ENCODE peak calls at places on chromosome 16, in five cellular contexts. One of them, this sample, is unnamed.
A peak's percentile ranks its signal among the peaks of the same experiment; 100 is the strongest.

GRCh38 chr16:88383401-88384221 is 852 bp downstream of the ZNF469 start:
- DNase-seq in tibial nerve: no peak
- DNase-seq in HEK293T: peak; percentile 47
- DNase-seq in MM.1S: no peak
- DNase-seq in activated CD4-positive, CD25-positive, alpha-beta regulatory T cell: no peak
- DNase-seq in this sample: peak; percentile 24

GRCh38 chr16:50961944-50962343 is 189.1 kb downstream of the SALL1 start:
- DNase-seq in MM.1S: no peak
- DNase-seq in activated CD4-positive, CD25-positive, alpha-beta regulatory T cell: no peak
- DNase-seq in tibial nerve: no peak
- DNase-seq in HEK293T: no peak
- DNase-seq in this sample: no peak

GRCh38 chr16:23296994-23297393 is 5.1 kb upstream of the SCNN1B start:
- DNase-seq in tibial nerve: no peak
- DNase-seq in HEK293T: peak; percentile 55
- DNase-seq in activated CD4-positive, CD25-positive, alpha-beta regulatory T cell: no peak
- DNase-seq in MM.1S: peak; percentile 62
- DNase-seq in this sample: peak; percentile 10

GRCh38 chr16:84599528-84600202 is 18.2 kb downstream of the COTL1 start:
- DNase-seq in tibial nerve: peak; percentile 56
- DNase-seq in HEK293T: no peak
- DNase-seq in MM.1S: no peak
- DNase-seq in activated CD4-positive, CD25-positive, alpha-beta regulatory T cell: no peak
- DNase-seq in this sample: no peak

GRCh38 chr16:65745-66144 is 6.7 kb downstream of the RHBDF1 start:
- DNase-seq in HEK293T: peak; percentile 85
- DNase-seq in MM.1S: peak; percentile 77
- DNase-seq in activated CD4-positive, CD25-positive, alpha-beta regulatory T cell: peak; percentile 67
- DNase-seq in tibial nerve: peak; percentile 91
- DNase-seq in this sample: peak; percentile 84

GRCh38 chr16:86101135-86101911 is 202.4 kb downstream of the IRF8 start:
- DNase-seq in activated CD4-positive, CD25-positive, alpha-beta regulatory T cell: no peak
- DNase-seq in tibial nerve: no peak
- DNase-seq in MM.1S: no peak
- DNase-seq in HEK293T: no peak
- DNase-seq in this sample: no peak

GRCh38 chr16:15699819-15700218 is 49.8 kb downstream of the NDE1 start:
- DNase-seq in MM.1S: no peak
- DNase-seq in tibial nerve: no peak
- DNase-seq in HEK293T: no peak
- DNase-seq in activated CD4-positive, CD25-positive, alpha-beta regulatory T cell: no peak
- DNase-seq in this sample: no peak

GRCh38 chr16:20851601-20852000 is 45.3 kb downstream of the REXO5 start:
- DNase-seq in MM.1S: no peak
- DNase-seq in tibial nerve: peak; percentile 82
- DNase-seq in HEK293T: no peak
- DNase-seq in activated CD4-positive, CD25-positive, alpha-beta regulatory T cell: no peak
- DNase-seq in this sample: no peak

GRCh38 chr16:25707982-25708583 is 16.3 kb downstream of the HS3ST4 start:
- DNase-seq in HEK293T: peak; percentile 21
- DNase-seq in activated CD4-positive, CD25-positive, alpha-beta regulatory T cell: no peak
- DNase-seq in MM.1S: peak; percentile 56
- DNase-seq in tibial nerve: no peak
- DNase-seq in this sample: peak; percentile 36

GRCh38 chr16:75011634-75012307 is 12.9 kb downstream of the ZNRF1 start:
- DNase-seq in MM.1S: no peak
- DNase-seq in activated CD4-positive, CD25-positive, alpha-beta regulatory T cell: no peak
- DNase-seq in tibial nerve: peak; percentile 40
- DNase-seq in HEK293T: no peak
- DNase-seq in this sample: peak; percentile 81

GRCh38 chr16:28473714-28474265 is 1.7 kb upstream of the NPIPB7 start:
- DNase-seq in activated CD4-positive, CD25-positive, alpha-beta regulatory T cell: no peak
- DNase-seq in HEK293T: no peak
- DNase-seq in MM.1S: no peak
- DNase-seq in tibial nerve: no peak
- DNase-seq in this sample: no peak

GRCh38 chr16:11363927-11364258 is 18.6 kb downstream of the RMI2 start:
- DNase-seq in MM.1S: no peak
- DNase-seq in HEK293T: no peak
- DNase-seq in tibial nerve: no peak
- DNase-seq in activated CD4-positive, CD25-positive, alpha-beta regulatory T cell: no peak
- DNase-seq in this sample: no peak

GRCh38 chr16:5041604-5042133 is 7.9 kb upstream of the NAGPA start:
- DNase-seq in HEK293T: no peak
- DNase-seq in tibial nerve: no peak
- DNase-seq in MM.1S: peak; percentile 90
- DNase-seq in activated CD4-positive, CD25-positive, alpha-beta regulatory T cell: no peak
- DNase-seq in this sample: no peak

GRCh38 chr16:56625943-56626654 is 518 bp downstream of the MT1E start:
- DNase-seq in activated CD4-positive, CD25-positive, alpha-beta regulatory T cell: no peak
- DNase-seq in HEK293T: no peak
- DNase-seq in MM.1S: no peak
- DNase-seq in tibial nerve: peak; percentile 40
- DNase-seq in this sample: no peak

GRCh38 chr16:85162478-85163277 is 50.4 kb upstream of the CIBAR2 start:
- DNase-seq in tibial nerve: peak; percentile 53
- DNase-seq in HEK293T: no peak
- DNase-seq in MM.1S: no peak
- DNase-seq in activated CD4-positive, CD25-positive, alpha-beta regulatory T cell: no peak
- DNase-seq in this sample: no peak

GRCh38 chr16:81607006-81607405 is 162.4 kb downstream of the CMIP start:
- DNase-seq in tibial nerve: no peak
- DNase-seq in MM.1S: no peak
- DNase-seq in HEK293T: no peak
- DNase-seq in activated CD4-positive, CD25-positive, alpha-beta regulatory T cell: no peak
- DNase-seq in this sample: no peak

GRCh38 chr16:16828913-16829398 is 450.0 kb downstream of the NPIPA7 start:
- DNase-seq in HEK293T: no peak
- DNase-seq in MM.1S: no peak
- DNase-seq in tibial nerve: no peak
- DNase-seq in activated CD4-positive, CD25-positive, alpha-beta regulatory T cell: no peak
- DNase-seq in this sample: no peak

GRCh38 chr16:49340466-49340865 is 33.1 kb upstream of the C16orf78 start:
- DNase-seq in activated CD4-positive, CD25-positive, alpha-beta regulatory T cell: no peak
- DNase-seq in MM.1S: no peak
- DNase-seq in tibial nerve: no peak
- DNase-seq in HEK293T: no peak
- DNase-seq in this sample: no peak

GRCh38 chr16:1330931-1331711 is 2.3 kb upstream of the BAIAP3 start:
- DNase-seq in tibial nerve: no peak
- DNase-seq in MM.1S: no peak
- DNase-seq in activated CD4-positive, CD25-positive, alpha-beta regulatory T cell: no peak
- DNase-seq in HEK293T: no peak
- DNase-seq in this sample: no peak

GRCh38 chr16:80323808-80324195 is 217.0 kb upstream of the DYNLRB2 start:
- DNase-seq in MM.1S: no peak
- DNase-seq in activated CD4-positive, CD25-positive, alpha-beta regulatory T cell: no peak
- DNase-seq in HEK293T: no peak
- DNase-seq in tibial nerve: no peak
- DNase-seq in this sample: no peak

GRCh38 chr16:1909661-1910231 is 8.5 kb downstream of the HS3ST6 start:
- DNase-seq in MM.1S: no peak
- DNase-seq in activated CD4-positive, CD25-positive, alpha-beta regulatory T cell: no peak
- DNase-seq in tibial nerve: no peak
- DNase-seq in HEK293T: no peak
- DNase-seq in this sample: no peak

GRCh38 chr16:66954097-66954659 is 6.9 kb upstream of the CES3 start:
- DNase-seq in MM.1S: peak; percentile 76
- DNase-seq in HEK293T: peak; percentile 80
- DNase-seq in tibial nerve: peak; percentile 91
- DNase-seq in activated CD4-positive, CD25-positive, alpha-beta regulatory T cell: peak; percentile 47
- DNase-seq in this sample: peak; percentile 84

GRCh38 chr16:64412578-64413280 is 709.1 kb downstream of the CDH11 start:
- DNase-seq in activated CD4-positive, CD25-positive, alpha-beta regulatory T cell: no peak
- DNase-seq in MM.1S: no peak
- DNase-seq in tibial nerve: no peak
- DNase-seq in HEK293T: no peak
- DNase-seq in this sample: no peak

GRCh38 chr16:87895641-87896141 is 26.4 kb upstream of the SLC7A5 start:
- DNase-seq in MM.1S: no peak
- DNase-seq in tibial nerve: no peak
- DNase-seq in HEK293T: no peak
- DNase-seq in activated CD4-positive, CD25-positive, alpha-beta regulatory T cell: no peak
- DNase-seq in this sample: peak; percentile 10

GRCh38 chr16:22010902-22011301 is 3.0 kb downstream of the MOSMO start:
- DNase-seq in activated CD4-positive, CD25-positive, alpha-beta regulatory T cell: no peak
- DNase-seq in tibial nerve: no peak
- DNase-seq in MM.1S: no peak
- DNase-seq in HEK293T: no peak
- DNase-seq in this sample: no peak

This sample was measured in erythroblast.